ENCODE peak calls at places on chromosome 13, in five cellular contexts. Q, A, G, H and T are unnamed samples.
A peak's percentile ranks its signal among the peaks of the same experiment; 100 is the strongest.

GRCh38 chr13:29607465-29607864 is 12.0 kb upstream of the SLC7A1 start:
- DNase-seq in Q (no peak), G (no peak), A (no peak), H (no peak), T (no peak)

GRCh38 chr13:35714588-35714987 is 238.1 kb upstream of the MAB21L1 start:
- DNase-seq in Q (no peak), A (no peak), H (peak; percentile 69), G (no peak), T (no peak)

GRCh38 chr13:67230774-67231480 is 791 bp upstream of the PCDH9 start:
- DNase-seq in H (peak; percentile 61), Q (no peak), G (no peak), A (peak; percentile 3), T (no peak)

GRCh38 chr13:39417643-39418042 is 185.3 kb downstream of the LHFPL6 start:
- DNase-seq in Q (no peak), G (no peak), H (no peak), A (no peak), T (peak; percentile 16)

GRCh38 chr13:105709181-105709580 is 826.3 kb downstream of the EFNB2 start:
- DNase-seq in A (no peak), G (no peak), H (no peak), Q (no peak), T (no peak)

GRCh38 chr13:37617162-37617561 is 18.6 kb upstream of the POSTN start:
- DNase-seq in A (no peak), G (no peak), H (no peak), Q (no peak), T (peak; percentile 33)

GRCh38 chr13:99886706-99887105 is 84.9 kb downstream of the ZIC5 start:
- DNase-seq in H (no peak), G (no peak), A (no peak), Q (no peak), T (no peak)

GRCh38 chr13:59867867-59868266 is 295.9 kb downstream of the DIAPH3 start:
- DNase-seq in Q (no peak), H (no peak), G (no peak), A (no peak), T (no peak)

GRCh38 chr13:40024578-40024952 is 369.1 kb downstream of the COG6 start:
- DNase-seq in Q (no peak), H (no peak), A (no peak), G (no peak), T (no peak)

GRCh38 chr13:32323912-32324311 is 8.6 kb downstream of the BRCA2 start:
- DNase-seq in H (no peak), G (no peak), A (no peak), Q (no peak), T (no peak)